ENCODE peak calls at places on chromosomes 11 and 22, in ten cellular contexts. O, R, E, L, V, M, H, J, Y and W are unnamed samples.

GRCh38 chr22:44288951-44289350 is 23.8 kb downstream of the SHISAL1 start:
- DNase-seq in E (no peak), O (no peak), V (no peak), M (no peak), J (no peak), R (no peak), Y (no peak), H (no peak), L (no peak), W (no peak)

GRCh38 chr22:25420925-25421904 is 143.3 kb upstream of the GRK3 start:
- DNase-seq in Y (no peak), M (no peak), R (no peak), O (peak), V (no peak), J (no peak), E (no peak), L (no peak), H (peak), W (no peak)

GRCh38 chr11:79266391-79266790 is 174.4 kb downstream of the TENM4 start:
- DNase-seq in L (no peak), Y (no peak), J (no peak), E (no peak), O (no peak), H (peak), V (no peak), R (no peak), M (no peak), W (no peak)

GRCh38 chr11:1402776-1403620 is 13.3 kb downstream of the BRSK2 start:
- DNase-seq in R (no peak), Y (no peak), J (no peak), V (no peak), M (no peak), H (no peak), O (peak), L (no peak), E (no peak), W (no peak)

GRCh38 chr11:24588075-24588474 is 91.2 kb downstream of the LUZP2 start:
- DNase-seq in E (no peak), H (no peak), O (no peak), Y (no peak), M (no peak), L (no peak), V (no peak), R (no peak), J (no peak), W (no peak)

GRCh38 chr22:45226681-45227186 is 14.0 kb downstream of the KIAA0930 start:
- DNase-seq in V (no peak), E (no peak), L (no peak), M (no peak), J (no peak), R (no peak), O (peak), Y (no peak), H (no peak), W (no peak)

GRCh38 chr11:536841-537621 is at the start of gene LRRC56:
- DNase-seq in H (peak), V (no peak), Y (peak), L (peak), J (peak), E (peak), O (peak), R (peak), M (peak), W (peak)

GRCh38 chr22:35306350-35306967 is 6.8 kb downstream of the TOM1 start:
- DNase-seq in O (no peak), L (no peak), E (peak), J (no peak), H (no peak), Y (no peak), M (no peak), V (no peak), R (no peak), W (no peak)

GRCh38 chr11:4683020-4683419 is 14.6 kb downstream of the OR51E2 start:
- DNase-seq in H (no peak), Y (no peak), O (no peak), V (no peak), R (no peak), E (no peak), M (no peak), L (no peak), J (no peak), W (no peak)

GRCh38 chr11:36672815-36673450 is 74.9 kb upstream of the RAG2 start:
- DNase-seq in J (no peak), R (peak), Y (peak), H (peak), V (peak), M (no peak), E (peak), O (peak), L (no peak), W (peak)

GRCh38 chr11:76598426-76598839 is 72.1 kb downstream of the LRRC32 start:
- DNase-seq in M (no peak), J (no peak), E (no peak), O (peak), V (peak), R (peak), L (no peak), H (peak), Y (no peak), W (peak)

GRCh38 chr11:63673579-63673978 is 2.4 kb upstream of the ATL3 start:
- DNase-seq in H (no peak), E (no peak), J (no peak), M (no peak), Y (no peak), O (no peak), L (no peak), R (no peak), V (no peak), W (no peak)

GRCh38 chr11:5880329-5880728 is at the start of gene OR52E4:
- DNase-seq in Y (no peak), O (no peak), L (no peak), H (no peak), V (no peak), E (no peak), M (no peak), J (no peak), R (no peak), W (no peak)

GRCh38 chr11:84829162-84829561 is 798.0 kb downstream of the DLG2 start:
- DNase-seq in M (no peak), R (no peak), Y (no peak), V (no peak), H (no peak), E (no peak), L (no peak), O (no peak), J (no peak), W (no peak)

GRCh38 chr11:34068098-34068497 is 16.6 kb downstream of the CAPRIN1 start:
- DNase-seq in E (no peak), M (no peak), Y (no peak), V (no peak), L (no peak), J (no peak), R (no peak), H (no peak), O (no peak), W (no peak)

GRCh38 chr11:65435981-65436411 is 13.4 kb downstream of the NEAT1 start:
- DNase-seq in Y (no peak), J (no peak), R (no peak), O (no peak), V (no peak), E (no peak), M (no peak), H (no peak), L (peak), W (peak)

GRCh38 chr11:110984147-110984546 is 261.4 kb upstream of the POU2AF2 start:
- DNase-seq in R (no peak), Y (no peak), E (no peak), J (no peak), L (no peak), H (no peak), V (no peak), M (no peak), O (no peak), W (no peak)

GRCh38 chr22:36486619-36487384 is 5.4 kb upstream of the TXN2 start:
- DNase-seq in L (no peak), H (peak), R (peak), O (peak), E (peak), V (peak), Y (peak), M (no peak), J (peak), W (peak)

GRCh38 chr22:48942698-48943566 is 884.7 kb downstream of the BRD1 start:
- DNase-seq in H (no peak), E (no peak), O (no peak), R (no peak), J (no peak), L (no peak), Y (no peak), V (no peak), M (no peak), W (no peak)

GRCh38 chr22:35552186-35552842 is 11.7 kb downstream of the RASD2 start:
- DNase-seq in M (peak), L (no peak), O (peak), Y (peak), J (peak), H (peak), R (no peak), E (peak), V (peak), W (peak)

GRCh38 chr11:122817121-122817520 is 21.2 kb upstream of the CRTAM start:
- DNase-seq in H (no peak), Y (no peak), R (no peak), V (no peak), L (no peak), E (no peak), J (no peak), M (no peak), O (no peak), W (no peak)

GRCh38 chr11:95652002-95652472 is 137.5 kb downstream of the FAM76B start:
- DNase-seq in R (no peak), M (no peak), Y (no peak), J (no peak), E (no peak), L (no peak), O (no peak), V (no peak), H (peak), W (no peak)

GRCh38 chr11:65777241-65777640 is 3.5 kb downstream of the AP5B1 start:
- DNase-seq in V (no peak), R (no peak), E (no peak), Y (no peak), M (no peak), H (no peak), L (no peak), J (no peak), O (no peak), W (no peak)

GRCh38 chr11:61955416-61956135 is 5.4 kb downstream of the BEST1 start:
- DNase-seq in L (peak), V (peak), Y (peak), E (peak), M (no peak), R (no peak), J (peak), H (no peak), O (no peak), W (no peak)

GRCh38 chr11:8257003-8257664 is 6.5 kb downstream of the LMO1 start:
- DNase-seq in R (no peak), Y (no peak), O (no peak), J (no peak), E (no peak), M (no peak), H (no peak), V (no peak), L (no peak), W (no peak)

GRCh38 chr22:37241351-37242142 is 2.5 kb downstream of the RAC2 start:
- DNase-seq in J (no peak), V (no peak), L (no peak), H (no peak), Y (no peak), E (peak), R (peak), O (no peak), M (no peak), W (no peak)